ENCODE peak calls at places on chromosomes 7 and 10, in six cellular contexts. R is H9, K is mesenchymal stem cell, A is IMR-90, Z is neuronal stem cell, B is H1. X is an unnamed sample.

GRCh38 chr10:79105818-79106217 is 37.1 kb downstream of the ZMIZ1 start:
- DNase-seq in R (no peak), K (no peak), A (no peak), Z (no peak), B (no peak), X (no peak)

GRCh38 chr7:142800699-142801260 is 30.0 kb downstream of the PRSS2 start:
- DNase-seq in R (peak), K (no peak), A (no peak), Z (no peak), B (no peak), X (no peak)

GRCh38 chr7:115300228-115300870 is 378.5 kb downstream of the MDFIC start:
- DNase-seq in R (no peak), K (peak), A (peak), Z (no peak), B (no peak), X (no peak)

GRCh38 chr10:6339891-6340290 is 137.2 kb downstream of the PFKFB3 start:
- DNase-seq in R (no peak), K (no peak), A (no peak), Z (no peak), B (no peak), X (no peak)

GRCh38 chr7:98265841-98266271 is 13.8 kb upstream of the TECPR1 start:
- DNase-seq in R (no peak), K (peak), A (peak), Z (no peak), B (no peak), X (peak)

GRCh38 chr7:44882899-44883298 is 2.4 kb downstream of the PURB start:
- DNase-seq in R (no peak), K (no peak), A (peak), Z (no peak), B (no peak), X (no peak)

GRCh38 chr7:132511921-132512320 is 64.3 kb downstream of the PLXNA4 start:
- DNase-seq in R (no peak), K (no peak), A (no peak), Z (no peak), B (no peak), X (no peak)

GRCh38 chr7:157854066-157854891 is 517.5 kb downstream of the DNAJB6 start:
- DNase-seq in R (no peak), K (no peak), A (no peak), Z (no peak), B (no peak), X (no peak)

GRCh38 chr7:22295402-22296264 is 61.3 kb downstream of the RAPGEF5 start:
- DNase-seq in R (no peak), K (no peak), A (no peak), Z (no peak), B (no peak), X (peak)

GRCh38 chr10:119479048-119479394 is 63.5 kb downstream of the RGS10 start:
- DNase-seq in R (no peak), K (peak), A (no peak), Z (no peak), B (no peak), X (peak)

GRCh38 chr7:2519119-2519930 is at the start of gene LFNG:
- DNase-seq in R (peak), K (peak), A (peak), Z (peak), B (peak), X (peak)

GRCh38 chr10:32077896-32078295 is 21.7 kb upstream of the KIF5B start:
- DNase-seq in R (no peak), K (peak), A (peak), Z (no peak), B (no peak), X (peak)

GRCh38 chr10:88800152-88801125 is 2.1 kb upstream of the LIPM start:
- DNase-seq in R (no peak), K (no peak), A (peak), Z (no peak), B (no peak), X (peak)

GRCh38 chr7:49187543-49188268 is 263.4 kb downstream of the CDC14C start:
- DNase-seq in R (no peak), K (no peak), A (no peak), Z (no peak), B (no peak), X (peak)

GRCh38 chr10:33134011-33134751 is 176.2 kb upstream of the ITGB1 start:
- DNase-seq in R (no peak), K (peak), A (peak), Z (no peak), B (no peak), X (no peak)

GRCh38 chr10:60032723-60033122 is 126.4 kb upstream of the CCDC6 start:
- DNase-seq in R (no peak), K (peak), A (peak), Z (peak), B (no peak), X (peak)

GRCh38 chr10:107631876-107632275 is 467.4 kb upstream of the SORCS1 start:
- DNase-seq in R (no peak), K (no peak), A (no peak), Z (no peak), B (no peak), X (no peak)

GRCh38 chr10:79417731-79418130 is 27.7 kb downstream of the ZCCHC24 start:
- DNase-seq in R (no peak), K (no peak), A (no peak), Z (no peak), B (no peak), X (no peak)

GRCh38 chr10:91197044-91197651 is 23.3 kb upstream of the PCGF5 start:
- DNase-seq in R (no peak), K (peak), A (peak), Z (no peak), B (no peak), X (peak)

GRCh38 chr10:78605800-78606350 is 462.9 kb upstream of the ZMIZ1 start:
- DNase-seq in R (peak), K (no peak), A (no peak), Z (no peak), B (no peak), X (no peak)

GRCh38 chr10:70736470-70736982 is 48.7 kb downstream of the TBATA start:
- DNase-seq in R (no peak), K (no peak), A (no peak), Z (no peak), B (no peak), X (no peak)

GRCh38 chr7:71325151-71325550 is 193.2 kb downstream of the GALNT17 start:
- DNase-seq in R (peak), K (no peak), A (no peak), Z (no peak), B (no peak), X (peak)

GRCh38 chr10:112955736-112956421 is 5.8 kb downstream of the TCF7L2 start:
- DNase-seq in R (no peak), K (peak), A (peak), Z (no peak), B (no peak), X (no peak)

GRCh38 chr7:148303295-148304013 is 287.1 kb upstream of the C7orf33 start:
- DNase-seq in R (no peak), K (peak), A (no peak), Z (no peak), B (no peak), X (peak)

GRCh38 chr10:20858292-20859124 is 38.6 kb downstream of the NEBL start:
- DNase-seq in R (no peak), K (peak), A (peak), Z (peak), B (no peak), X (peak)

GRCh38 chr10:113026679-113027078 is 76.6 kb downstream of the TCF7L2 start:
- DNase-seq in R (no peak), K (peak), A (peak), Z (no peak), B (no peak), X (no peak)

GRCh38 chr7:151674161-151674920 is 154.6 kb upstream of the RHEB start:
- DNase-seq in R (no peak), K (no peak), A (no peak), Z (no peak), B (no peak), X (no peak)

GRCh38 chr7:151669762-151670161 is 150.1 kb upstream of the RHEB start:
- DNase-seq in R (no peak), K (no peak), A (no peak), Z (no peak), B (no peak), X (no peak)

GRCh38 chr7:151672706-151673105 is 153.0 kb upstream of the RHEB start:
- DNase-seq in R (no peak), K (peak), A (peak), Z (no peak), B (no peak), X (no peak)

GRCh38 chr7:151673216-151673615 is 153.5 kb upstream of the RHEB start:
- DNase-seq in R (no peak), K (no peak), A (no peak), Z (no peak), B (no peak), X (no peak)

DNA sequence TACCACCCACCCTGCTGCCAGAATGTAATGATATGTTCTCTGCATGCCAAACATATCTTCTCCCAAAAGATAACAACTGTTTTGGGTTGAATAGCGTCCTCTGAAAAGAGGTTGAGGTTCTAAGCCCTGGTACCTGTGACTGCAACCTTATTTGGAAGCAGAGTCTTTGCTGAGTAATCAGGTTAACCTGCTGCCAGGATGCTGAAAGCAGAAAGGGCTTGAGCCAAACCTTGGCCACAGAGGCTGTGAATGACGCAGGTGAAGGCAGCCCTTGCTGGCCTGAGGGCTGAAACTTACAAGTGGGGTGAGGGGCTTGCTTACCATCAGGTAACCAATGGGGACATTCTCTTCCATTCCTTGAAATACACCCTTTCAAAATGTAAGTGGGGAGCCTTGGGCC is 151.8 kb upstream of the RHEB start:
- DNase-seq in R (no peak), K (no peak), A (no peak), Z (no peak), B (no peak), X (peak)
- H2BK15ac ChIP-seq in R (no peak), K (no peak), A (no peak), Z (no peak), B (no peak), X (no peak)

DNA sequence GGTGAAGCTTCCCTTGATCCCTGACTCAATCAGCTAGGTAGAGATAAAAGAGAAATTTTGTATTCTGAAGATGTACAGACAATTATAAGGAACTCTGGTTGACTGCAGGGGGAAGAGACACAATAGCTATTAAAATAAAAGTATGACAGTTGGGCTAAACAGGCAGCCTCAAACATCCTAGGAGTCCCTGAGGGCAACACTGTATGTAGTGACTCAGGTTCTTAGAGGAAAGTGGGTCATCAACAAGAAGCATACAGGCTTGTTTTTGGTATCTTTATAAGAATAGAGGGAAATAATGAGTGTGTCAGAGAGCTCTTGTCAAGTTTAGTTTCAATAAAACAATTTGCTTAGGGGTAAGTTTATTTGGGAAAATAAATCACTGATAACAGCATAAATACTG is 150.3 kb downstream of the AUTS2 start:
- DNase-seq in R (no peak), K (no peak), A (no peak), Z (no peak), B (no peak), X (no peak)
- H2BK15ac ChIP-seq in R (no peak), K (no peak), A (no peak), Z (no peak), B (no peak), X (no peak)

DNA sequence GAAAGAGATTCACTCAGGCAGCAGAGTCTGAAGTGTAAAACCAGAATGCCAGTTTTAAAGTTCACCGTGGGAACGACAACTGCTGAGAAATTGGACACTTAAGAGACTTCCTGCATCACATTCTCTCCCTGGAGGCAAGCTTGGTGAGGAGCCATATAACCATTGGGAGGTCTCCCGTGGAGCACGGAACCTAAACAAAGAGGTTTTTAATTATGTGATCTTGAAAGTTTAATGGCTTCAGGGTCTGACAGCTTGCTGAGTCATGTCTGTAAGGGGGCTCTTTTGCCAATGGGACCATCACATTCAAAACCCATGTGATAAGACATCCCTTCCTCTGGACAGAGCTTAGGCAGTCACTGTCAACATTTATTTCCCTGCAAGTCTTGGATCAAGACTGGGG is 674.4 kb downstream of the TYW1 start:
- DNase-seq in R (no peak), K (no peak), A (no peak), Z (no peak), B (no peak), X (no peak)
- H2BK15ac ChIP-seq in R (no peak), K (no peak), A (no peak), Z (no peak), B (no peak), X (no peak)

GRCh38 chr10:37777056-37777455 is 80.4 kb downstream of the ZNF248 start:
- DNase-seq in R (no peak), K (no peak), A (no peak), Z (no peak), B (no peak), X (no peak)
- H2BK15ac ChIP-seq in R (no peak), K (no peak), A (no peak), Z (no peak), B (no peak), X (no peak)

GRCh38 chr7:99293650-99294049 is 21.0 kb downstream of the MYH16 start:
- DNase-seq in R (no peak), K (no peak), A (no peak), Z (no peak), B (no peak), X (no peak)
- H2BK15ac ChIP-seq in R (no peak), K (no peak), A (no peak), Z (no peak), B (no peak), X (no peak)

GRCh38 chr10:69061305-69062161 is 26.4 kb upstream of the SRGN start:
- DNase-seq in R (no peak), K (peak), A (peak), Z (no peak), B (no peak), X (no peak)
- H2BK15ac ChIP-seq in R (no peak), K (no peak), A (peak), Z (no peak), B (no peak), X (no peak)

GRCh38 chr7:145009866-145010265 is 174.0 kb upstream of the TPK1 start:
- DNase-seq in R (no peak), K (no peak), A (no peak), Z (no peak), B (no peak), X (no peak)

DNA sequence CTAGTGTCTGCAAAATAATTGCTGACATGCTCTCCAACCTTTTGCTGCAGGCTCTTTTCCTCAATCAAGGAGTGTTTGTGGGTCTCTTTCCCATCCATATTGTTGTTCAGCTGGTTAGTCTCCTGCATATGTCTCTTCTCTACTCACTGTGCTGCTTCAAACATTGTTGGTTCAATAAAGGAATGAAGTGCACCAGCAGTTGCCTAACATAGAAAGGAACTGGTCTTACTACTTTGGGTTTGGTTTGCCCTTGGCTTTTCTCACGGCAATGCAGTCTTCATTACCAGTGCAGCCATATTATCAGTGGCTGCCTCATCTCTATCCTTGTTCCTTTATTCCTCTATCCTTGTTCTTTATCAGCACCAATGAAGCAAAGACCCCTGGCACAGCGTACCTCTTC is 169.7 kb upstream of the TPK1 start:
- DNase-seq in R (no peak), K (no peak), A (no peak), Z (no peak), B (no peak), X (no peak)
- H2BK15ac ChIP-seq in R (no peak), K (no peak), A (no peak), Z (no peak), B (no peak), X (no peak)

GRCh38 chr7:151405588-151405987 is 4.2 kb downstream of the WDR86 start:
- DNase-seq in R (peak), K (no peak), A (no peak), Z (no peak), B (no peak), X (no peak)

GRCh38 chr7:151405056-151405455 is 4.8 kb downstream of the WDR86 start:
- DNase-seq in R (peak), K (no peak), A (no peak), Z (no peak), B (no peak), X (no peak)

GRCh38 chr7:151404216-151405011 is 5.4 kb downstream of the WDR86 start:
- DNase-seq in R (peak), K (peak), A (no peak), Z (no peak), B (no peak), X (no peak)

GRCh38 chr7:151402029-151402835 is 7.6 kb downstream of the WDR86 start:
- DNase-seq in R (peak), K (no peak), A (no peak), Z (no peak), B (no peak), X (no peak)

DNA sequence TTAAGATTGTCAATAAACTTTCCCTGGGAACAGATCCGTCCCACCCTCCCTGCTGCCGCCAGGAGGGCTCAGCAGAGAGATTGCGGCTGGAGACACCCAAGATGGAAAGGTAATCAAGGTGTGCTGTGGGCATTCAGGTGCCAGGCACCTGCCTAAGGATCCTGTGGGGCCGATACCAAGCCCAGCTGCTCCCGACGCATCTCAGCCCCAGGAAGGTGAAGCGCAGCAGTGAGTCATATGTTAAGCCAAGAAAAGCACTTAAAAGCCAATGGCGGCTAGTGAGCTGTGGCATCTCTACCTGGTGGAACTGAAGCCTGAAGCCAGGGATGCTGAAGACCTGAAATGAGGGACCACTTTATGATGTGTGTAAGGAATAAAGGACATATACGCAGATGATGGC is 6.1 kb downstream of the WDR86 start:
- DNase-seq in R (no peak), K (no peak), A (no peak), Z (no peak), B (no peak), X (no peak)
- H2BK15ac ChIP-seq in R (no peak), K (no peak), A (no peak), Z (no peak), B (no peak), X (no peak)

DNA sequence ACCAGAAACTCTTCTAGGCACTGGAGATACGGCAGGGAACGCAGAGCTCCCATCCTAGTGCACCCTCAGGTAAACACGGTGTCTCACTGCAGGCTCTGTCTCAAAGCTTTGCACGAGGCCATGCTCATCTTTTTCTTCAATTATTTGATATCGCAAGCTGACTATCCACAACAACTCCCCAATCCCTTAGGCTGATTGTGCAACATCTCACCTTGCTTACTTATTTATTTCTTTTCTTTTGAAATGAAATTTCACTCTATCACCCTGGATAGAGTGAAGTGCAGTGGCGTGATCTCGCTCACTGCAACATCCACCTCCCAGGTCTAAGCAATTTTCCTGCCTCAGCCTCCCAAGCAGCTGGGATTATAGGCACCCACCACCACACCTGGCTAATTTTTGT is 12.4 kb downstream of the ITIH2 start:
- DNase-seq in R (no peak), K (no peak), A (no peak), Z (no peak), B (no peak), X (no peak)
- H2BK15ac ChIP-seq in R (no peak), K (no peak), A (no peak), Z (no peak), B (no peak), X (no peak)

GRCh38 chr7:158854681-158855081 is 1.7 kb upstream of the DYNC2I1 start:
- DNase-seq in R (no peak), K (no peak), A (no peak), Z (no peak), B (no peak), X (no peak)
- H2BK15ac ChIP-seq in R (no peak), K (no peak), A (no peak), Z (no peak), B (no peak), X (no peak)

X was measured in mesendoderm.